ENCODE peak calls at places on chromosome 10, in five cellular contexts. I is stimulated activated CD4-positive, alpha-beta T cell treated with anti-CD3 and anti-CD28 coated beads, TNF-alpha, amount 100 ng/mL, for 24 hours; B is T-helper 2 cell; F is DMS 273 treated with DMSO at 0.1 percent for 48 hours; M is GM04504. L is an unnamed sample.

GRCh38 chr10:69801094-69801433 is 642 bp upstream of the COL13A1 start:
- DNase-seq in M (no peak), B (peak; percentile 39), F (peak; percentile 19), I (peak; percentile 15), L (peak; percentile 14)

GRCh38 chr10:31390804-31391203 is 71.8 kb downstream of the ZEB1 start:
- DNase-seq in F (no peak), B (no peak), I (no peak), M (no peak), L (no peak)

GRCh38 chr10:52423369-52423768 is 109.3 kb downstream of the DKK1 start:
- DNase-seq in M (no peak), B (no peak), F (no peak), I (no peak), L (no peak)

GRCh38 chr10:110273474-110273873 is 31.2 kb downstream of the SMNDC1 start:
- DNase-seq in B (no peak), F (peak; percentile 9), M (peak; percentile 43), I (peak; percentile 2), L (no peak)

GRCh38 chr10:75472685-75473084 is 41.3 kb downstream of the LRMDA start:
- DNase-seq in I (no peak), B (no peak), M (no peak), F (no peak), L (no peak)

GRCh38 chr10:119776536-119776935 is 50.7 kb downstream of the INPP5F start:
- DNase-seq in I (no peak), B (peak; percentile 5), F (no peak), M (no peak), L (no peak)

GRCh38 chr10:85043207-85043606 is 714.8 kb downstream of the CCSER2 start:
- DNase-seq in B (no peak), M (no peak), I (no peak), F (no peak), L (no peak)

GRCh38 chr10:118873738-118874105 is 119.0 kb upstream of the CACUL1 start:
- DNase-seq in B (no peak), I (no peak), M (no peak), F (no peak), L (no peak)

GRCh38 chr10:21317902-21318301 is 207.6 kb downstream of the SKIDA1 start:
- DNase-seq in F (no peak), I (no peak), B (no peak), M (no peak), L (no peak)